ENCODE peak calls at places on chromosomes 7 and 10, in five cellular contexts. One of them, this sample, is unnamed.

GRCh38 chr7:20595971-20596370 is 19.5 kb upstream of the ABCB5 start:
- DNase-seq in body of pancreas: no peak
- DNase-seq in iPS DF 6.9: no peak
- DNase-seq in HCT116: no peak
- DNase-seq in aorta: no peak
- DNase-seq in this sample: no peak

GRCh38 chr10:48638739-48639527 is 34.1 kb upstream of the ARHGAP22 start:
- DNase-seq in body of pancreas: no peak
- DNase-seq in iPS DF 6.9: no peak
- DNase-seq in HCT116: no peak
- DNase-seq in aorta: no peak
- DNase-seq in this sample: no peak

GRCh38 chr7:120274899-120275298 is 1.9 kb downstream of the KCND2 start:
- DNase-seq in body of pancreas: no peak
- DNase-seq in iPS DF 6.9: no peak
- DNase-seq in HCT116: no peak
- DNase-seq in aorta: no peak
- DNase-seq in this sample: no peak

GRCh38 chr7:143480501-143480900 is 2.8 kb downstream of the TAS2R41 start:
- DNase-seq in body of pancreas: no peak
- DNase-seq in iPS DF 6.9: no peak
- DNase-seq in HCT116: no peak
- DNase-seq in aorta: no peak
- DNase-seq in this sample: no peak

GRCh38 chr10:127535802-127536515 is 13.2 kb upstream of the NPS start:
- DNase-seq in body of pancreas: no peak
- DNase-seq in iPS DF 6.9: no peak
- DNase-seq in HCT116: no peak
- DNase-seq in aorta: no peak
- DNase-seq in this sample: no peak

GRCh38 chr7:26419198-26419597 is 127.5 kb downstream of the SNX10 start:
- DNase-seq in body of pancreas: no peak
- DNase-seq in iPS DF 6.9: no peak
- DNase-seq in HCT116: no peak
- DNase-seq in aorta: no peak
- DNase-seq in this sample: no peak

GRCh38 chr10:32371101-32371500 is 24.1 kb upstream of the EPC1 start:
- DNase-seq in body of pancreas: no peak
- DNase-seq in iPS DF 6.9: no peak
- DNase-seq in HCT116: no peak
- DNase-seq in aorta: no peak
- DNase-seq in this sample: no peak

GRCh38 chr7:100017300-100017699 is 1.9 kb downstream of the ZKSCAN1 start:
- DNase-seq in body of pancreas: peak
- DNase-seq in iPS DF 6.9: no peak
- DNase-seq in HCT116: no peak
- DNase-seq in aorta: no peak
- DNase-seq in this sample: peak

GRCh38 chr10:23912884-23913401 is 296.0 kb upstream of the KIAA1217 start:
- DNase-seq in body of pancreas: no peak
- DNase-seq in iPS DF 6.9: no peak
- DNase-seq in HCT116: no peak
- DNase-seq in aorta: no peak
- DNase-seq in this sample: no peak

GRCh38 chr10:129467346-129468119 is 492 bp downstream of the MGMT start:
- DNase-seq in body of pancreas: peak
- DNase-seq in iPS DF 6.9: no peak
- DNase-seq in HCT116: no peak
- DNase-seq in aorta: no peak
- DNase-seq in this sample: peak

GRCh38 chr10:62025901-62026879 is 124.7 kb downstream of the ARID5B start:
- DNase-seq in body of pancreas: no peak
- DNase-seq in iPS DF 6.9: no peak
- DNase-seq in HCT116: no peak
- DNase-seq in aorta: no peak
- DNase-seq in this sample: no peak

GRCh38 chr7:151756076-151756731 is 120.7 kb downstream of the PRKAG2 start:
- DNase-seq in body of pancreas: no peak
- DNase-seq in iPS DF 6.9: no peak
- DNase-seq in HCT116: peak
- DNase-seq in aorta: peak
- DNase-seq in this sample: peak

GRCh38 chr10:50279489-50279888 is 28.2 kb upstream of the ASAH2 start:
- DNase-seq in body of pancreas: no peak
- DNase-seq in iPS DF 6.9: no peak
- DNase-seq in HCT116: no peak
- DNase-seq in aorta: no peak
- DNase-seq in this sample: no peak

GRCh38 chr10:96622330-96622729 is 35.5 kb upstream of the TM9SF3 start:
- DNase-seq in body of pancreas: no peak
- DNase-seq in iPS DF 6.9: no peak
- DNase-seq in HCT116: no peak
- DNase-seq in aorta: no peak
- DNase-seq in this sample: no peak

GRCh38 chr10:74058658-74059057 is 60.7 kb downstream of the VCL start:
- DNase-seq in body of pancreas: peak
- DNase-seq in iPS DF 6.9: no peak
- DNase-seq in HCT116: peak
- DNase-seq in aorta: no peak
- DNase-seq in this sample: no peak

GRCh38 chr7:30660331-30661255 is 21.7 kb downstream of the CRHR2 start:
- DNase-seq in body of pancreas: peak
- DNase-seq in iPS DF 6.9: no peak
- DNase-seq in HCT116: no peak
- DNase-seq in aorta: peak
- DNase-seq in this sample: no peak

GRCh38 chr10:21369697-21370096 is 155.8 kb downstream of the SKIDA1 start:
- DNase-seq in body of pancreas: no peak
- DNase-seq in iPS DF 6.9: no peak
- DNase-seq in HCT116: no peak
- DNase-seq in aorta: no peak
- DNase-seq in this sample: no peak

DNA sequence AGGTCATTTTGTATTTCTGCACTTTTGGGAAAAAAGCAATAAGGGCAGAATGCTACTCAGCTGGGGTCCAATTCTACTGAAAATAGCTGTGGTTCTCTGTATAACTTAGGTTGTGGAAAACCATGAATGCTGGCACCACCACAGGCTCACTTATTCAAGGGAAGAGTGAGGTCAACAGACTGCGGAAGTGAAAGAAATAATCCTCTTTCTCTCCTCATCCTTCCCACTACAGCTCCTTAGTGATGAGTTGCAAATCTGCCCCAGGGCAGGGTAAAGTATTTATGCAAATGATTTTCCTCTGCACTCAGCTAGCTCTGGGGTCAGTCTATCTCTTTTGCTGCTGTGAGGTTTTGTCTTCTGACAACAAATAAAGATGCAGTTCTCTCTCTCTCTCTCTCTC is 74.1 kb upstream of the PTPRZ1 start:
- DNase-seq in body of pancreas: no peak
- DNase-seq in iPS DF 6.9: peak
- DNase-seq in HCT116: no peak
- DNase-seq in aorta: no peak
- DNase-seq in this sample: no peak
- H3K27ac ChIP-seq in body of pancreas: no peak
- H3K27ac ChIP-seq in iPS DF 6.9: no peak
- H3K27ac ChIP-seq in HCT116: no peak
- H3K27ac ChIP-seq in aorta: no peak
- H3K27ac ChIP-seq in this sample: no peak

DNA sequence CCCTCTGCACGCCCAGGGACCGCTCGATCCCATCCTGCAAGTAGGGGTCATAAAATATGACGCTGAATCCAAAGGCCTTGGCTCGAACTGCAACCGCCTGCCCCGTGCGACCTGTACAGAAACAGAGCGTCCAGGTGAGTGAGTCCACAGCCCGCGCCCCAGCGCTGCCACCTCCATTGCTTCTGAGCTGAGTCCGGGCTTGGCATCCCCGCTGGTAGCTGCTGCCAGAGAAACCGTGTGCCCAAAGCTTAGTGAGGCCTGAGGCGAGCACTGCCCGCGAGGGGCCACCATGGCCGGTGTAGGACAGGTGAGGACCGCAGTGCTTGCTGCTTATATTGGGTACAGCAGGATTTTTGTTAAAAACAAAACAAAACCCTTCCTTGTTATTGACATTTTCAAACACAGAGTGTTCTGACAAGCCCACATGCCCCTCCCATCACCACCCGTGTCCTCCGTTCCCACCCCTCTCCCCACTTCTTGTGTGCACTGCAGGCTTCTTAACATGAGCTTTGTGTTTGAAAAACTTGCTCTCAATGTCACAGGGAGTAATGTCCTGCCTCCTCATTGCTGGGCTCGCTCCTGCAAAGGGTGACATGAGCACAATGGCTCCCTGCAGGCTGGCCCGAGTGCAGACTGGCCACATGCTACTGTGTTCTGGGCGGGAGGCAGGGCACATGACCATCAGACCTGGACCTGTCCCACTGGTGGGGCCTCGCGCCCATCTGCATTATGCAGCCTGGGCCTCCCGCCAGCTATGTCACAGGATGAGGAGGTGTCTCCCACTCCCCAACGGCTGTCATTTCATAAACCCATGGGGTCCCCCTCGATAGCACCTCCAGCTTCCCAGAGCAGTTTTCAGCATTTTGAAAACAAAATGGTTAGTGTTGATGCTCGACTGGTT is 52.9 kb downstream of the ZRANB1 start:
- DNase-seq in body of pancreas: peak
- DNase-seq in iPS DF 6.9: no peak
- DNase-seq in HCT116: no peak
- DNase-seq in aorta: no peak
- DNase-seq in this sample: peak
- H3K27ac ChIP-seq in body of pancreas: no peak
- H3K27ac ChIP-seq in iPS DF 6.9: no peak
- H3K27ac ChIP-seq in HCT116: no peak
- H3K27ac ChIP-seq in aorta: no peak
- H3K27ac ChIP-seq in this sample: no peak

GRCh38 chr10:934746-935406 is 3.4 kb upstream of the LARP4B start:
- DNase-seq in body of pancreas: no peak
- DNase-seq in iPS DF 6.9: no peak
- DNase-seq in HCT116: no peak
- DNase-seq in aorta: no peak
- DNase-seq in this sample: no peak
- H3K27ac ChIP-seq in body of pancreas: no peak
- H3K27ac ChIP-seq in iPS DF 6.9: no peak
- H3K27ac ChIP-seq in HCT116: no peak
- H3K27ac ChIP-seq in aorta: no peak
- H3K27ac ChIP-seq in this sample: no peak

GRCh38 chr7:130386876-130387275 is 6.6 kb downstream of the CPA1 start:
- DNase-seq in body of pancreas: peak
- DNase-seq in iPS DF 6.9: no peak
- DNase-seq in HCT116: no peak
- DNase-seq in aorta: peak
- DNase-seq in this sample: no peak
- H3K27ac ChIP-seq in body of pancreas: peak
- H3K27ac ChIP-seq in iPS DF 6.9: no peak
- H3K27ac ChIP-seq in HCT116: no peak
- H3K27ac ChIP-seq in aorta: no peak
- H3K27ac ChIP-seq in this sample: no peak

DNA sequence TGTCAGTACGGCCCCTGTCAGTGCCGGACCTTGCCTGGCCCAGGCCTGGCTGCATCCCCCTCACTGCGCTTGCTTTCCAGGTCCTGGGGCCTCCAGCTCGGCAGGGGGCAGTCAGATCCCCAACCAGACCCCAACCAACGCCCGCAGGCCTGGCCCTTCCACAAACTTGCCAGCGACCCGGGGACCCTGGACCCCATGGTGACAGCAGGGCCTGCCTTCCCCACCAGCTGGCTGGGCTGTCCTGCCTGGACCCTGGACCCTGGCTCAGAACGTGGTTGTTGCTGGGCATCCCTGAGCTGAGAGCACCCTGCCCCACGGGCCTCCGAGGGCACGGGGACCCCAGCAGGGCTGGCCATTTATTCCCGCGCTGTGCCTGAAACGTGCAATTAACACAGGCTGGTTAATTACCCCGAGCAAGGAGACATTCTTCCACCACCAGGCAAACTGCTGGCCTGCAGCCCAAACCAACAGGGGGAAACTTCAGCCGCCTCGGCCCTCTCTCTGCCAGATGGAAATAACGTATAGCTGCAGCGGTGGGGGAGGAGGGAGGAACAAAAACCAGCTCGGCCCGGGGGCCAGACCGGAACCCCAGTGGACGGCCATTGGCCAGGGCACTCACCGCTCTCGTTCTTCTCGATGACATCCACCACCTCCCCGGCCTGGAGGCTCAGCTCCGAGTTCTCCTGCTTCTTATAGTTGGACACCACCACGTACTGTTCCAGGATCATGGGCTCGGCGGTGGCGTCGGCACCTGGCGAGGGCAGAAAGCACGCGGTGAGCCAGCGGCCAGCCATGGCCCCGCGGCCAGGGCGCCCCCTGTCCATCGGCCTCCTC is 167.1 kb downstream of the NEURL1 start:
- DNase-seq in body of pancreas: peak
- DNase-seq in iPS DF 6.9: no peak
- DNase-seq in HCT116: no peak
- DNase-seq in aorta: peak
- DNase-seq in this sample: no peak
- H3K27ac ChIP-seq in body of pancreas: peak
- H3K27ac ChIP-seq in iPS DF 6.9: no peak
- H3K27ac ChIP-seq in HCT116: no peak
- H3K27ac ChIP-seq in aorta: peak
- H3K27ac ChIP-seq in this sample: peak

GRCh38 chr10:29886299-29886698 is 173.1 kb downstream of the JCAD start:
- DNase-seq in body of pancreas: no peak
- DNase-seq in iPS DF 6.9: no peak
- DNase-seq in HCT116: no peak
- DNase-seq in aorta: no peak
- DNase-seq in this sample: no peak
- H3K27ac ChIP-seq in body of pancreas: no peak
- H3K27ac ChIP-seq in iPS DF 6.9: no peak
- H3K27ac ChIP-seq in HCT116: no peak
- H3K27ac ChIP-seq in aorta: no peak
- H3K27ac ChIP-seq in this sample: no peak

GRCh38 chr7:89887489-89887888 is 266.8 kb upstream of the STEAP1 start:
- DNase-seq in body of pancreas: no peak
- DNase-seq in iPS DF 6.9: no peak
- DNase-seq in HCT116: no peak
- DNase-seq in aorta: no peak
- DNase-seq in this sample: no peak
- H3K27ac ChIP-seq in body of pancreas: no peak
- H3K27ac ChIP-seq in iPS DF 6.9: no peak
- H3K27ac ChIP-seq in HCT116: no peak
- H3K27ac ChIP-seq in aorta: no peak
- H3K27ac ChIP-seq in this sample: no peak

DNA sequence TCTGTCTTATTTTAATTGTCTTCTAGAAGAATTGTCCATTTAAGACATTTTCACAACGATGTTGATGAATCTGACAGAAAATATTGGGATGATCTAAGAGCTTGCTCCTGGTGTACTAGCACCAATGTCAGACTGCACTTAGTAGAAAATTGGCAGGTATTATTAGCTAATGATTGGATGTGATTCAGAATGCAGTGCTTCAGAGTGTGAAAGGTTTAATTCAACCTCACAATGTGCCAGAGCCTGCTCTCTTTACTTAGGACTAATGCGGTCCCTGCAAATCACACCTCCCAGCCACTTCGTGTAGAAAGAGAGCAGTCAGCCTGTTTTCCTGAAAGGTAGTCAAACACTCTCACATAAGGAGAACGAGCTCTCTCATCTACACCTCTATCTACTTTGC is 197.5 kb downstream of the ZNF438 start:
- DNase-seq in body of pancreas: no peak
- DNase-seq in iPS DF 6.9: no peak
- DNase-seq in HCT116: no peak
- DNase-seq in aorta: no peak
- DNase-seq in this sample: no peak
- H3K27ac ChIP-seq in body of pancreas: no peak
- H3K27ac ChIP-seq in iPS DF 6.9: no peak
- H3K27ac ChIP-seq in HCT116: no peak
- H3K27ac ChIP-seq in aorta: no peak
- H3K27ac ChIP-seq in this sample: no peak

This sample was measured in Peyer's patch.